ENCODE peak calls at places on chromosomes 11 and 22, in eight cellular contexts. One of them, this sample, is unnamed.

GRCh38 chr22:19757140-19757984 is 3.2 kb upstream of the TBX1 start:
- DNase-seq in GM18507: no peak
- DNase-seq in A549: no peak
- DNase-seq in GF-D8: no peak
- DNase-seq in fibroblast of mammary gland: no peak
- DNase-seq in fibroblast of lung: no peak
- DNase-seq in foreskin fibroblast: no peak
- DNase-seq in pancreas: no peak
- DNase-seq in this sample: no peak

GRCh38 chr22:49763696-49764095 is 64.0 kb downstream of the BRD1 start:
- DNase-seq in GM18507: no peak
- DNase-seq in A549: no peak
- DNase-seq in GF-D8: no peak
- DNase-seq in fibroblast of mammary gland: no peak
- DNase-seq in fibroblast of lung: no peak
- DNase-seq in foreskin fibroblast: no peak
- DNase-seq in pancreas: peak
- DNase-seq in this sample: no peak

GRCh38 chr22:44280665-44281188 is 32.0 kb downstream of the SHISAL1 start:
- DNase-seq in GM18507: no peak
- DNase-seq in A549: no peak
- DNase-seq in GF-D8: no peak
- DNase-seq in fibroblast of mammary gland: no peak
- DNase-seq in fibroblast of lung: no peak
- DNase-seq in foreskin fibroblast: no peak
- DNase-seq in pancreas: no peak
- DNase-seq in this sample: no peak

GRCh38 chr22:44407404-44408226 is 90.4 kb downstream of the RTL6 start:
- DNase-seq in GM18507: no peak
- DNase-seq in A549: no peak
- DNase-seq in GF-D8: no peak
- DNase-seq in fibroblast of mammary gland: no peak
- DNase-seq in fibroblast of lung: peak
- DNase-seq in foreskin fibroblast: peak
- DNase-seq in pancreas: peak
- DNase-seq in this sample: no peak

GRCh38 chr22:29157759-29158535 is 47.7 kb upstream of the EMID1 start:
- DNase-seq in GM18507: no peak
- DNase-seq in A549: peak
- DNase-seq in GF-D8: no peak
- DNase-seq in fibroblast of mammary gland: no peak
- DNase-seq in fibroblast of lung: no peak
- DNase-seq in foreskin fibroblast: no peak
- DNase-seq in pancreas: peak
- DNase-seq in this sample: no peak

GRCh38 chr11:1863352-1864215 is 10.7 kb downstream of the LSP1 start:
- DNase-seq in GM18507: no peak
- DNase-seq in A549: peak
- DNase-seq in GF-D8: no peak
- DNase-seq in fibroblast of mammary gland: peak
- DNase-seq in fibroblast of lung: peak
- DNase-seq in foreskin fibroblast: peak
- DNase-seq in pancreas: peak
- DNase-seq in this sample: peak

GRCh38 chr11:94563176-94563847 is 3.9 kb upstream of the PIWIL4 start:
- DNase-seq in GM18507: no peak
- DNase-seq in A549: no peak
- DNase-seq in GF-D8: no peak
- DNase-seq in fibroblast of mammary gland: peak
- DNase-seq in fibroblast of lung: peak
- DNase-seq in foreskin fibroblast: peak
- DNase-seq in pancreas: no peak
- DNase-seq in this sample: peak

GRCh38 chr11:3356858-3357257 is 22.1 kb downstream of the ZNF195 start:
- DNase-seq in GM18507: no peak
- DNase-seq in A549: no peak
- DNase-seq in GF-D8: no peak
- DNase-seq in fibroblast of mammary gland: no peak
- DNase-seq in fibroblast of lung: no peak
- DNase-seq in foreskin fibroblast: no peak
- DNase-seq in pancreas: no peak
- DNase-seq in this sample: no peak

GRCh38 chr11:94882931-94883330 is 90.4 kb downstream of the CWC15 start:
- DNase-seq in GM18507: no peak
- DNase-seq in A549: no peak
- DNase-seq in GF-D8: no peak
- DNase-seq in fibroblast of mammary gland: no peak
- DNase-seq in fibroblast of lung: no peak
- DNase-seq in foreskin fibroblast: no peak
- DNase-seq in pancreas: no peak
- DNase-seq in this sample: peak

GRCh38 chr11:44906641-44907040 is 44.0 kb downstream of the TP53I11 start:
- DNase-seq in GM18507: no peak
- DNase-seq in A549: no peak
- DNase-seq in GF-D8: no peak
- DNase-seq in fibroblast of mammary gland: no peak
- DNase-seq in fibroblast of lung: no peak
- DNase-seq in foreskin fibroblast: no peak
- DNase-seq in pancreas: no peak
- DNase-seq in this sample: no peak

GRCh38 chr11:113373306-113373705 is 14.3 kb upstream of the ANKK1 start:
- DNase-seq in GM18507: no peak
- DNase-seq in A549: no peak
- DNase-seq in GF-D8: no peak
- DNase-seq in fibroblast of mammary gland: peak
- DNase-seq in fibroblast of lung: peak
- DNase-seq in foreskin fibroblast: peak
- DNase-seq in pancreas: no peak
- DNase-seq in this sample: peak

GRCh38 chr11:119684361-119685072 is 44.5 kb downstream of the NECTIN1 start:
- DNase-seq in GM18507: no peak
- DNase-seq in A549: peak
- DNase-seq in GF-D8: peak
- DNase-seq in fibroblast of mammary gland: peak
- DNase-seq in fibroblast of lung: peak
- DNase-seq in foreskin fibroblast: peak
- DNase-seq in pancreas: no peak
- DNase-seq in this sample: peak

GRCh38 chr11:115759622-115760527 is 255.7 kb upstream of the CADM1 start:
- DNase-seq in GM18507: no peak
- DNase-seq in A549: no peak
- DNase-seq in GF-D8: no peak
- DNase-seq in fibroblast of mammary gland: no peak
- DNase-seq in fibroblast of lung: peak
- DNase-seq in foreskin fibroblast: peak
- DNase-seq in pancreas: peak
- DNase-seq in this sample: no peak

GRCh38 chr22:25067851-25068421 is 115.4 kb downstream of the KIAA1671 start:
- DNase-seq in GM18507: no peak
- DNase-seq in A549: no peak
- DNase-seq in GF-D8: no peak
- DNase-seq in fibroblast of mammary gland: no peak
- DNase-seq in fibroblast of lung: no peak
- DNase-seq in foreskin fibroblast: peak
- DNase-seq in pancreas: no peak
- DNase-seq in this sample: no peak

GRCh38 chr11:98100689-98101088 is 920.1 kb upstream of the CNTN5 start:
- DNase-seq in GM18507: no peak
- DNase-seq in A549: no peak
- DNase-seq in GF-D8: no peak
- DNase-seq in fibroblast of mammary gland: no peak
- DNase-seq in fibroblast of lung: no peak
- DNase-seq in foreskin fibroblast: no peak
- DNase-seq in pancreas: no peak
- DNase-seq in this sample: no peak

GRCh38 chr11:31620434-31620833 is 110.9 kb downstream of the ELP4 start:
- DNase-seq in GM18507: no peak
- DNase-seq in A549: no peak
- DNase-seq in GF-D8: no peak
- DNase-seq in fibroblast of mammary gland: no peak
- DNase-seq in fibroblast of lung: no peak
- DNase-seq in foreskin fibroblast: no peak
- DNase-seq in pancreas: no peak
- DNase-seq in this sample: peak